ENCODE peak calls at places on chromosomes 11 and 22, in four cellular contexts. C, E, U and I are unnamed samples.

GRCh38 chr22:26756675-26757293 is 99.4 kb downstream of the MIAT start:
- DNase-seq in E (peak; percentile 82), U (no peak), C (peak; percentile 73), I (no peak)

GRCh38 chr11:120781486-120782120 is 242.3 kb upstream of the TBCEL start:
- DNase-seq in E (no peak), C (no peak), U (no peak), I (no peak)

GRCh38 chr11:68468217-68468828 is 7.8 kb downstream of the PPP6R3 start:
- DNase-seq in E (no peak), U (peak; percentile 77), C (no peak), I (no peak)

GRCh38 chr11:62737196-62737595 is 8.9 kb downstream of the TTC9C start:
- DNase-seq in U (no peak), E (no peak), C (no peak), I (no peak)

GRCh38 chr11:119248750-119249670 is 42.9 kb downstream of the CBL start:
- DNase-seq in C (no peak), E (no peak), U (no peak), I (no peak)

GRCh38 chr11:75272821-75273301 is 32.3 kb downstream of the TPBGL start:
- DNase-seq in U (no peak), E (no peak), C (peak; percentile 5), I (no peak)

GRCh38 chr11:119605137-119605675 is 123.8 kb downstream of the NECTIN1 start:
- DNase-seq in E (no peak), U (no peak), C (no peak), I (no peak)

GRCh38 chr11:8784936-8785335 is 102.3 kb downstream of the RPL27A start:
- DNase-seq in C (no peak), U (no peak), E (no peak), I (no peak)

GRCh38 chr11:60974726-60975125 is 3.2 kb downstream of the CD6 start:
- DNase-seq in E (no peak), C (no peak), U (no peak), I (no peak)

GRCh38 chr11:12280199-12280837 is 97.1 kb upstream of the PARVA start:
- DNase-seq in E (no peak), C (no peak), U (no peak), I (no peak)

GRCh38 chr22:21641417-21641794 is 696 bp upstream of the SDF2L1 start:
- DNase-seq in C (no peak), U (peak; percentile 59), E (peak; percentile 90), I (no peak)

GRCh38 chr11:70099578-70100282 is 21.6 kb downstream of the ANO1 start:
- DNase-seq in E (no peak), C (no peak), U (no peak), I (no peak)

GRCh38 chr22:24803064-24803542 is 2.9 kb upstream of the SGSM1 start:
- DNase-seq in C (peak; percentile 94), E (peak; percentile 67), U (peak; percentile 46), I (no peak)

GRCh38 chr22:27754888-27755480 is 46.6 kb downstream of the MN1 start:
- DNase-seq in E (no peak), C (no peak), U (no peak), I (no peak)

GRCh38 chr22:50473855-50474671 is 772 bp downstream of the SBF1 start:
- DNase-seq in E (peak; percentile 55), C (no peak), U (no peak), I (no peak)

GRCh38 chr22:38696606-38697005 is 4.1 kb downstream of the JOSD1 start:
- DNase-seq in C (no peak), E (peak; percentile 29), U (peak; percentile 53), I (no peak)

GRCh38 chr11:11703885-11704284 is 82.1 kb upstream of the GALNT18 start:
- DNase-seq in E (no peak), U (no peak), C (no peak), I (no peak)

GRCh38 chr11:11813288-11813962 is 28.3 kb upstream of the USP47 start:
- DNase-seq in U (peak; percentile 94), E (no peak), C (no peak), I (no peak)

GRCh38 chr11:12768731-12769673 is 94.8 kb downstream of the TEAD1 start:
- DNase-seq in C (no peak), U (no peak), E (peak; percentile 20), I (no peak)

GRCh38 chr11:3014314-3014938 is 22.3 kb upstream of the NAP1L4 start:
- DNase-seq in E (no peak), U (no peak), C (no peak), I (no peak)

GRCh38 chr22:30079952-30080533 is at the start of gene HORMAD2:
- DNase-seq in C (peak; percentile 96), E (no peak), U (no peak), I (no peak)

GRCh38 chr11:67062526-67063373 is 6.1 kb downstream of the RHOD start:
- DNase-seq in C (no peak), U (no peak), E (no peak), I (no peak)

GRCh38 chr11:69915151-69915500 is 95.9 kb upstream of the FGF3 start:
- DNase-seq in E (no peak), U (no peak), C (no peak), I (no peak)

GRCh38 chr11:71421392-71421950 is 26.7 kb downstream of the DHCR7 start:
- DNase-seq in U (no peak), E (no peak), C (no peak), I (no peak)

GRCh38 chr11:72867970-72868369 is 53.8 kb downstream of the ATG16L2 start:
- DNase-seq in U (no peak), C (no peak), E (no peak), I (no peak)

GRCh38 chr22:27749597-27750225 is 51.8 kb downstream of the MN1 start:
- DNase-seq in C (peak; percentile 31), U (no peak), E (no peak), I (no peak)

GRCh38 chr11:45104790-45105084 is 41.7 kb upstream of the PRDM11 start:
- DNase-seq in U (no peak), C (no peak), E (no peak), I (no peak)

GRCh38 chr11:45102361-45102809 is 44.1 kb upstream of the PRDM11 start:
- DNase-seq in E (no peak), U (no peak), C (no peak), I (no peak)

GRCh38 chr11:45104006-45104789 is 42.2 kb upstream of the PRDM11 start:
- DNase-seq in E (no peak), C (no peak), U (no peak), I (no peak)

GRCh38 chr11:45105233-45105992 is 41.0 kb upstream of the PRDM11 start:
- DNase-seq in E (peak; percentile 79), C (peak; percentile 87), U (peak; percentile 40), I (no peak)

GRCh38 chr11:45102810-45103621 is 43.4 kb upstream of the PRDM11 start:
- DNase-seq in C (peak; percentile 68), U (peak; percentile 48), E (peak; percentile 84), I (peak; percentile 44)
- TF ChIP-seq ETV6 in C (peak; percentile 68), U (no peak), E (no peak), I (no peak)

GRCh38 chr11:78179459-78180071 is 8.9 kb downstream of the KCTD21 start:
- DNase-seq in C (no peak), U (peak; percentile 69), E (peak; percentile 40), I (no peak)
- TF ChIP-seq ETV6 in C (no peak), U (no peak), E (no peak), I (no peak)

GRCh38 chr11:14411818-14412217 is 52.8 kb upstream of the RRAS2 start:
- DNase-seq in C (no peak), E (no peak), U (no peak), I (no peak)
- TF ChIP-seq ETV6 in C (no peak), E (no peak), U (no peak), I (no peak)

GRCh38 chr11:126485021-126485781 is 129.7 kb downstream of the ST3GAL4 start:
- DNase-seq in E (no peak), C (peak; percentile 0), U (no peak), I (no peak)
- TF ChIP-seq ETV6 in E (no peak), C (no peak), U (no peak), I (no peak)

GRCh38 chr11:64619811-64620285 is 28.8 kb downstream of the SLC22A12 start:
- DNase-seq in U (peak; percentile 41), C (peak; percentile 66), E (peak; percentile 63), I (no peak)
- TF ChIP-seq ETV6 in U (no peak), C (no peak), E (no peak), I (no peak)

GRCh38 chr11:1121343-1122331 is 36.1 kb upstream of the MUC5AC start:
- DNase-seq in U (no peak), E (no peak), C (no peak), I (no peak)

GRCh38 chr11:1120532-1121342 is 37.0 kb upstream of the MUC5AC start:
- DNase-seq in C (peak; percentile 7), U (no peak), E (no peak), I (no peak)

GRCh38 chr11:1118755-1119275 is 38.9 kb upstream of the MUC5AC start:
- DNase-seq in C (no peak), U (no peak), E (no peak), I (no peak)

GRCh38 chr11:1117970-1118369 is 39.8 kb upstream of the MUC5AC start:
- DNase-seq in E (no peak), C (peak; percentile 8), U (no peak), I (no peak)

DNA sequence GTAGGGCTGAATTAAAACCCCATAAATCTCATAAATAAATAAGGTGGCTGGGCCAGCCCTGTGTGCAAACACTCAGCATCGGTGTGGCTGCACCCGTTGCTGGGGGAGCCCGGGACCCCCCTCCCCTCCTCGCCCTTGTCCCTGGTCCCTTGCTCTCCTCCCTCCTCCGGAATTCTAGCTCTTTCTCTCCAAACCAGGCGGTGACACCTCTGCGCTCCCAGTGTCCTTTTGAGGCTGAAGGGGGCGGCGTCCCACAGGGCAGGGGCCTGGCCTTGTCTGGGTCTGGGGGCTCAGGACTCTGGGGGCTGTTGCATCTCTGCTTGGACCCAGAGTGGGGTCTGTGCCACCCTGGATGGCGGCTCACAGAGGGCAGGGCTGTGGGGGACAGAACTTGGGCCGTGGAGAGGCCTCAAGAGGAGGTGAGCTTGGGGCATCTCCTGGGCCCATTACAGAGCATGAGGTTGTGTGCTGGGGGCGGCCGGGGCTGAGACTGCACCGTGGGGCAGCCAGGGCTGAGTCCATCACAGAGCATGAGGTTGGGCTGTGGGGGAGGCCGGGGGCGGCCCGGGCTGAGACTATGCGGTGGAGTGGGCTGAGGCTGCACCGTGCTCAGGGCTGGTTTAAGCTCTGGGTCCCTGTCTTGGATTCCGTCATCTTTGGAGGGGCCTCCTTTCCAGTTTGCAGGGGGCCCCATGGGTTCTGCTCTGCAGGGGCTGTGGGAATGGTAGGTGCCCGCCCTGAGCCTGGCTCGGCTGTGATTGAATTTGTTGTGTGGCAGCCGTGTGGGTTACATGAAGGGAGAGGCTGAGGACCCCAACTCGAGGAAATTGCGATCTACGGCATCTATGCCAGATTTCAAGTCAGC is 38.2 kb upstream of the MUC5AC start:
- DNase-seq in E (no peak), C (peak; percentile 9), U (no peak), I (no peak)
- TF ChIP-seq ETV6 in E (no peak), C (no peak), U (no peak), I (no peak)

DNA sequence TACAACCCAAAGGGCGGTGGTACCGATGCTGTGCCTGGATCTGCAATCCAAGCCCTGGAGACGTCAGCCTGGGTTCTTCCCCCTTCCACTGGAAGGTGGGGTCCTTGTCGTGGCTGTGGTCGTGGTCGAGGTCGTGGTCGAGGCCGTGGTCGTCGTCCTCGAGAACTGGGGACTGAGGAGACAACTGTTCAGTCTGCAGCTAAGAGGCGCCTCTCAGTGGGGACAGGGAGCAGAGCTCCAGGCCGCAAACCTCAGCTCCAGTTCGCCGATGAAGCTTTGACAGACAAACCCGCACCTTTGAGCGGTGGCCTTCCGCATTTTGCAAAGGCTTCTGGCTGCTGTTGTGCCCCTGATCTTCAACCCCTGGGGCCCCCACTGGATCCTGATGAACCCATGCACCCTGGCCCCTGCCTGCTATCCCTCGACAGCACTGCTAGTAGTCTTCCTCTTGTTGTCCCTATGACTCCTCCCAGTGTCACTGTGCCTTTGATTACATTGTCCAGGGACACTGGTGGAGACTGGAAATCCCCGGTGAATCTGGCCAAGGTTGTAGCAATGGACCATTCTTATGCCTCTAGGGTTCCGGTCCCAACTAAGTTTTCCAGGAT is 1.5 kb downstream of the KDM4F start:
- DNase-seq in U (no peak), E (no peak), C (no peak), I (no peak)
- TF ChIP-seq ETV6 in U (no peak), E (no peak), C (no peak), I (no peak)